ENCODE peak calls at places on chromosomes 12 and 14, in six cellular contexts. Y, S, N, C, W and B are unnamed samples. For H3K9me3, the result is how much of the 10 kb centered on the place peaks cover.

GRCh38 chr12:10722905-10723866 is at the start of gene YBX3:
- DNase-seq in N (peak), S (peak), W (peak), Y (peak), C (peak), B (peak)

GRCh38 chr12:120138366-120138765 is 21.8 kb upstream of the RAB35 start:
- DNase-seq in Y (no peak), S (no peak), C (peak), W (no peak), N (no peak), B (no peak)

GRCh38 chr14:31336646-31337045 is 83.7 kb downstream of the HEATR5A start:
- DNase-seq in N (no peak), W (no peak), C (no peak), S (no peak), Y (no peak), B (no peak)

GRCh38 chr12:111031956-111032919 is 111.9 kb upstream of the MYL2 start:
- DNase-seq in N (no peak), C (no peak), W (no peak), S (no peak), Y (no peak), B (no peak)

GRCh38 chr12:124520258-124520657 is 47.2 kb downstream of the NCOR2 start:
- DNase-seq in C (peak), W (peak), S (peak), Y (peak), N (no peak), B (peak)

GRCh38 chr14:58777541-58777979 is 139.8 kb downstream of the DACT1 start:
- DNase-seq in N (no peak), W (no peak), Y (no peak), C (no peak), S (no peak), B (no peak)

GRCh38 chr12:108821407-108822397 is 35.7 kb downstream of the SSH1 start:
- DNase-seq in C (no peak), N (peak), S (no peak), Y (no peak), W (no peak), B (no peak)

GRCh38 chr12:32272465-32272864 is 126.9 kb upstream of the FGD4 start:
- DNase-seq in W (no peak), Y (no peak), S (no peak), C (no peak), N (no peak), B (no peak)

GRCh38 chr14:85437143-85437542 is 92.8 kb upstream of the FLRT2 start:
- DNase-seq in C (no peak), Y (peak), W (no peak), S (no peak), N (no peak), B (no peak)

GRCh38 chr12:65565601-65566560 is 258.4 kb upstream of the HMGA2 start:
- DNase-seq in C (no peak), S (no peak), Y (no peak), N (no peak), W (no peak), B (no peak)

GRCh38 chr12:2283910-2284309 is 231.1 kb downstream of the CACNA1C start:
- DNase-seq in W (no peak), C (no peak), Y (no peak), S (no peak), N (no peak), B (no peak)

GRCh38 chr12:4027412-4027811 is 154.2 kb upstream of the PARP11 start:
- DNase-seq in W (no peak), C (no peak), N (peak), S (no peak), Y (no peak), B (no peak)

GRCh38 chr14:30874120-30874998 is at the start of gene COCH:
- DNase-seq in N (peak), C (peak), Y (peak), W (peak), S (peak), B (no peak)

GRCh38 chr14:103045387-103045869 is 11.9 kb downstream of the CDC42BPB start:
- DNase-seq in S (no peak), C (no peak), Y (no peak), N (peak), W (no peak), B (no peak)

GRCh38 chr14:56666716-56667115 is 87.1 kb downstream of the TMEM260 start:
- DNase-seq in Y (no peak), C (no peak), S (no peak), W (no peak), N (no peak), B (no peak)

GRCh38 chr14:39372656-39373055 is 59.6 kb downstream of the FBXO33 start:
- DNase-seq in S (no peak), Y (no peak), C (no peak), W (no peak), N (no peak), B (no peak)

GRCh38 chr12:52232233-52232915 is 669 bp upstream of the KRT7 start:
- DNase-seq in Y (no peak), C (no peak), N (peak), S (no peak), W (peak), B (no peak)

GRCh38 chr12:56151672-56152131 is 685 bp upstream of the MYL6B start:
- DNase-seq in W (no peak), Y (peak), C (peak), N (peak), S (peak), B (peak)

GRCh38 chr14:68140111-68140741 is 320.6 kb downstream of the RAD51B start:
- DNase-seq in C (no peak), Y (peak), S (peak), W (no peak), N (no peak), B (peak)

GRCh38 chr14:97634786-97635185 is 837.6 kb downstream of the VRK1 start:
- DNase-seq in W (no peak), N (no peak), Y (no peak), S (no peak), C (no peak), B (no peak)

GRCh38 chr12:70249903-70250302 is 6.7 kb downstream of the CNOT2 start:
- DNase-seq in N (no peak), S (no peak), Y (no peak), W (no peak), C (no peak), B (no peak)

GRCh38 chr12:3604281-3604680 is 113.3 kb downstream of the PRMT8 start:
- DNase-seq in N (peak), C (no peak), Y (no peak), S (no peak), W (peak), B (no peak)

GRCh38 chr14:88625671-88626070 is 62.8 kb downstream of the ZC3H14 start:
- DNase-seq in S (no peak), N (no peak), W (no peak), C (no peak), Y (no peak), B (no peak)

GRCh38 chr12:11819643-11820042 is 170.2 kb downstream of the ETV6 start:
- DNase-seq in S (no peak), C (no peak), W (no peak), N (no peak), Y (no peak), B (no peak)

GRCh38 chr12:2960432-2960956 is 1.3 kb downstream of the TEAD4 start:
- DNase-seq in C (no peak), S (no peak), N (no peak), W (no peak), Y (peak), B (no peak)

GRCh38 chr12:126617312-126617711 is 1552.1 kb downstream of the AACS start:
- DNase-seq in S (no peak), Y (no peak), C (no peak), W (no peak), N (no peak), B (peak)

GRCh38 chr14:100774164-100774537 is 47.5 kb downstream of the DLK1 start:
- DNase-seq in C (no peak), S (peak), Y (no peak), W (peak), N (peak), B (no peak)

GRCh38 chr12:39805651-39806050 is 186.0 kb upstream of the ABCD2 start:
- DNase-seq in S (no peak), C (no peak), W (no peak), Y (no peak), N (no peak), B (no peak)

GRCh38 chr14:98937712-98938505 is 334.1 kb downstream of the BCL11B start:
- DNase-seq in Y (no peak), S (no peak), N (peak), W (no peak), C (no peak), B (no peak)

GRCh38 chr12:130783110-130783715 is 55.8 kb downstream of the STX2 start:
- DNase-seq in Y (no peak), N (no peak), C (no peak), W (no peak), S (no peak), B (no peak)

GRCh38 chr12:5000204-5000603 is 43.5 kb upstream of the KCNA5 start:
- DNase-seq in Y (no peak), C (no peak), W (no peak), N (peak), S (no peak), B (no peak)

GRCh38 chr12:52634266-52635056 is 16.1 kb upstream of the KRT73 start:
- DNase-seq in N (peak), W (peak), Y (no peak), S (peak), C (peak), B (peak)

GRCh38 chr12:28569698-28570411 is 379.6 kb downstream of the CCDC91 start:
- DNase-seq in N (no peak), W (no peak), S (no peak), C (no peak), Y (peak), B (no peak)

GRCh38 chr12:2052861-2053674 is at the start of gene CACNA1C:
- DNase-seq in W (peak), S (peak), C (no peak), N (peak), Y (no peak), B (peak)

GRCh38 chr14:64438181-64438839 is 27.0 kb upstream of the AKAP5 start:
- DNase-seq in Y (peak), C (no peak), W (no peak), S (no peak), N (no peak), B (no peak)

GRCh38 chr14:71206766-71207371 is 299.6 kb downstream of the PCNX1 start:
- DNase-seq in W (no peak), N (no peak), Y (peak), C (no peak), S (peak), B (peak)

DNA sequence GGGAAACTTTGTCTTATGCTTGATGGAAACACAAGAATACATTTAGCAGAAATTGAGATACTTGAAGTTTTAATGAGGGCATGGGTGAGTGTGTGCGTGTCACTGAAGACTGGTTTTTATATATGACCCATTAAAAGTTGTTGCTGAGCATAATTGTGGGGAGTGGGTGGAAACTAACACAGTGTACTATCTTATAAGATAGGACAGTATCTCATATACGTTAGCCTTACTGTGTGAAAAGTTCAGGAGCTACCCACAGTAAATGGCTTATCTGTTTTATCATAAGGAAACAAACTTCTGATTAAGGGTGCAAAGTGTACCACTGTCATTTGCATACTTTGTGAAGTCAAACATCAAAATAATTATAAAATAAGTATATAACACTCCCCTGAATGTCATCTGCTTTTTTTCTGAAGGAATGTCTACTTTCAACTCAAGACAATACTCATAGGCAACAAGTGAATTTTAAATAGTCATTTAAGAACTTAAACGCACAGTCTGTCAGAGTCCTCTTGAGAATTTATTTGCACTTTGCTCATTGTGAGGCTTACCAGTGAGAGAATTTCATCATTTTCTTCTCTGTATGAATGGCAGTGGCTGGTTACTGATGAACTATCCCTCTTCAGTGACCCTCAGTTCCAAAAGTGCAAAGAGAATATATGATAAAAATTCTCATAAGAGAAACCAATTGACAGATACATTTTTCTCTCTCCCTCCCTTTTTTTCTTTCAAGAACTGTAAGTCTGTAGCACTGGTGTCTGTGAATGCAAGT is 4.2 kb downstream of the PDE3A start:
- DNase-seq in Y (no peak), S (no peak), C (no peak), N (no peak), W (no peak), B (no peak)
- TF ChIP-seq POLR2A in Y (no peak), S (no peak), C (no peak), N (no peak), W (no peak), B (no peak)

DNA sequence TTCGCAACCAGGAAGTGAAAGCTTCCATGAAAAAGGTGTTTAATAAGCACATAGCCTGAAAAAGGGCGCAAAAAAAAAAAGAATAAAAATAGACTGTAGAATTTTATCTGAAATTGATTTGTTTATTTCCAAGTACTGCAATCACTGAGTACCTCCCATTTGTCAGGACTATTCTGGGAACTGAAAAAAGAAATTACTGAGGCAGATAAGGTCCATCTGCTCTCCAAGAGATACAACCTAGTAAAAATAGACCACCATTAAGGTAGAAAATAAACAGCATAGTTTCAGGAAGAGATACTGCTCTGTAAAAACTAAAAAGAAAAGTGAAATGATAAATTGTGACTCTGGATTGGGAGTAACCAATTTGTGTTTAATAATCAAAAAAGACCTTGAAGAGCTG is 24.7 kb downstream of the OR4N2 start:
- DNase-seq in Y (no peak), W (no peak), S (no peak), C (no peak), N (no peak), B (no peak)
- H3K9me3 ChIP-seq in Y (under half), W (under half), S (under half), C (under half), N (under half), B (under half)

GRCh38 chr12:30391766-30392366 is 303.8 kb downstream of the IPO8 start:
- DNase-seq in C (no peak), S (no peak), W (no peak), N (no peak), Y (no peak), B (no peak)
- TF ChIP-seq POLR2A in C (no peak), S (no peak), W (no peak), N (no peak), Y (no peak), B (no peak)

GRCh38 chr12:132952371-132953162 is 3.5 kb downstream of the ZNF605 start:
- DNase-seq in N (peak), C (no peak), Y (no peak), W (no peak), S (no peak), B (peak)

GRCh38 chr12:132949936-132950837 is 5.9 kb downstream of the ZNF605 start:
- DNase-seq in Y (no peak), W (no peak), C (no peak), N (peak), S (no peak), B (no peak)

GRCh38 chr12:132953163-132953425 is 3.0 kb downstream of the ZNF605 start:
- DNase-seq in N (peak), C (no peak), Y (no peak), S (no peak), W (no peak), B (no peak)

GRCh38 chr12:132951649-132952048 is 4.5 kb downstream of the ZNF605 start:
- DNase-seq in Y (no peak), N (no peak), C (no peak), S (no peak), W (no peak), B (no peak)

GRCh38 chr12:132950844-132951535 is 5.1 kb downstream of the ZNF605 start:
- DNase-seq in Y (no peak), C (no peak), W (no peak), N (no peak), S (no peak), B (no peak)
- H3K9me3 ChIP-seq in Y (half or more), C (under half), W (under half), N (under half), S (half or more), B (under half)

GRCh38 chr14:105664691-105665090 is 138.3 kb downstream of the TMEM121 start:
- DNase-seq in Y (no peak), C (no peak), N (peak), W (no peak), S (no peak), B (no peak)

GRCh38 chr14:105665247-105665950 is 139.0 kb downstream of the TMEM121 start:
- DNase-seq in Y (no peak), N (peak), S (no peak), C (no peak), W (no peak), B (no peak)

GRCh38 chr14:105660816-105661531 is 134.6 kb downstream of the TMEM121 start:
- DNase-seq in W (no peak), C (no peak), S (no peak), N (peak), Y (no peak), B (no peak)

GRCh38 chr14:105665951-105666277 is 139.5 kb downstream of the TMEM121 start:
- DNase-seq in C (no peak), W (no peak), Y (no peak), N (no peak), S (no peak), B (no peak)

GRCh38 chr14:105666420-105666819 is 140.0 kb downstream of the TMEM121 start:
- DNase-seq in N (peak), W (no peak), C (no peak), Y (no peak), S (no peak), B (no peak)
- TF ChIP-seq POLR2A in N (no peak), W (no peak), C (no peak), Y (no peak), S (no peak), B (no peak)

GRCh38 chr12:89083491-89083890 is 268.8 kb downstream of the DUSP6 start:
- DNase-seq in N (no peak), W (no peak), S (no peak), C (no peak), Y (no peak), B (no peak)

GRCh38 chr12:89087149-89087834 is 265.0 kb downstream of the DUSP6 start:
- DNase-seq in C (no peak), N (no peak), Y (no peak), S (peak), W (no peak), B (no peak)

GRCh38 chr12:89084751-89085150 is 267.6 kb downstream of the DUSP6 start:
- DNase-seq in S (no peak), Y (no peak), C (no peak), N (no peak), W (no peak), B (no peak)

GRCh38 chr12:89087876-89088275 is 264.4 kb downstream of the DUSP6 start:
- DNase-seq in S (no peak), N (no peak), C (no peak), W (no peak), Y (no peak), B (no peak)

GRCh38 chr12:89085421-89085820 is 266.9 kb downstream of the DUSP6 start:
- DNase-seq in W (peak), Y (no peak), N (no peak), C (no peak), S (no peak), B (peak)
- H3K9me3 ChIP-seq in W (under half), Y (under half), N (under half), C (under half), S (under half), B (under half)

DNA sequence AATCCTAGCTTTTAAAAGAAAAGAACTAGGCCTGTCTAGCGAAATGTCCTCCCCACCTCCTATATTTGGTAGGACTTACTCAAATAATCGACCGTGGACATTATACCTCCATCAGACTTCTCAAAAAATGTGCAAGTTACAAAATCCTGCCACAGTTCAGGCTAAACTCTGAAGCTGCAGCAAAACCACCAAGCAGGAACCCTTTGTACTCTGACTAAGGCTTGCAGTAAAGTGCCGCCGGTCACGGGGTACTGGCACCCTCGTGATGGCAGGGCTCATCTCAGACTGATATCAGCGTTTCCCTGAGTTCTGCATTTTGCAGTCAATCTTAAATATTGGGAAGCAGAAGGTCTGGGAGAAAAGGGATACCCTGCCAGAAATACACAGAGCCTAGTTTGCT is 17.1 kb downstream of the SLC11A2 start:
- DNase-seq in Y (no peak), W (peak), N (peak), S (peak), C (peak), B (peak)
- TF ChIP-seq POLR2A in Y (no peak), W (no peak), N (no peak), S (no peak), C (peak), B (no peak)

GRCh38 chr12:34302131-34302885 is 280.0 kb downstream of the ALG10 start:
- DNase-seq in C (peak), N (peak), S (no peak), Y (no peak), W (peak), B (no peak)
- H3K9me3 ChIP-seq in C (under half), N (under half), S (half or more), Y (under half), W (under half), B (under half)

GRCh38 chr14:22837059-22837749 is 819 bp downstream of the MMP14 start:
- DNase-seq in N (peak), C (peak), S (peak), W (peak), Y (no peak), B (peak)
- TF ChIP-seq POLR2A in N (no peak), C (peak), S (no peak), W (no peak), Y (no peak), B (no peak)